ENCODE peak calls at places on chromosomes 1 and 21, in ten cellular contexts. K is right cardiac atrium; F is endothelial cell; G is adipocyte; D is effector CD8-positive, alpha-beta T cell; S is neural crest cell; U is cardiac fibroblast; H is T-helper 1 cell; J is stimulated activated CD4-positive, alpha-beta T cell treated with anti-CD3 and anti-CD28 coated beads, Interleukin-2, amount 100 ng/mL, for 24 hours; V is IMR-90. I is an unnamed sample.

GRCh38 chr1:23423415-23424170 is 955 bp downstream of the TCEA3 start:
- DNase-seq in K (peak; percentile 76), F (no peak), G (peak; percentile 16), D (peak; percentile 5), S (no peak), U (no peak), H (no peak), J (peak; percentile 35), V (no peak), I (no peak)

GRCh38 chr1:198910816-198911215 is 272.0 kb downstream of the PTPRC start:
- DNase-seq in K (no peak), F (no peak), G (no peak), D (no peak), S (no peak), U (no peak), H (no peak), J (no peak), V (no peak), I (no peak)

GRCh38 chr1:20047058-20047457 is 22.9 kb upstream of the PLA2G5 start:
- DNase-seq in K (no peak), F (no peak), G (no peak), D (no peak), S (no peak), U (no peak), H (no peak), J (no peak), V (no peak), I (no peak)

GRCh38 chr1:55773189-55773940 is 558.2 kb upstream of the USP24 start:
- DNase-seq in K (no peak), F (no peak), G (peak; percentile 31), D (no peak), S (no peak), U (peak; percentile 59), H (no peak), J (no peak), V (no peak), I (no peak)

GRCh38 chr21:44664691-44665090 is 2.0 kb downstream of the KRTAP12-2 start:
- DNase-seq in K (no peak), F (no peak), G (no peak), D (no peak), S (no peak), U (no peak), H (no peak), J (no peak), V (no peak), I (no peak)

GRCh38 chr21:35923971-35924370 is 136.4 kb downstream of the SETD4 start:
- DNase-seq in K (no peak), F (no peak), G (no peak), D (no peak), S (no peak), U (no peak), H (no peak), J (no peak), V (no peak), I (no peak)

GRCh38 chr1:113370868-113371267 is 19.4 kb upstream of the MAGI3 start:
- DNase-seq in K (no peak), F (no peak), G (no peak), D (no peak), S (no peak), U (no peak), H (no peak), J (no peak), V (no peak), I (no peak)

GRCh38 chr1:16367258-16367967 is 371 bp downstream of the SZRD1 start:
- DNase-seq in K (peak; percentile 93), F (peak; percentile 69), G (peak; percentile 96), D (peak; percentile 73), S (peak; percentile 60), U (peak; percentile 95), H (peak; percentile 93), J (peak; percentile 87), V (peak; percentile 85), I (peak; percentile 92)

GRCh38 chr21:21096956-21097355 is 98.7 kb downstream of the NCAM2 start:
- DNase-seq in K (no peak), F (no peak), G (peak; percentile 66), D (no peak), S (no peak), U (no peak), H (no peak), J (no peak), V (no peak), I (no peak)

GRCh38 chr1:83026745-83027144 is 972.2 kb downstream of the TTLL7 start:
- DNase-seq in K (no peak), F (no peak), G (peak; percentile 16), D (no peak), S (no peak), U (no peak), H (no peak), J (no peak), V (no peak), I (no peak)

GRCh38 chr21:36697473-36698159 is 1.3 kb upstream of the SIM2 start:
- DNase-seq in K (no peak), F (peak; percentile 50), G (no peak), D (no peak), S (peak; percentile 9), U (no peak), H (no peak), J (no peak), V (no peak), I (no peak)

GRCh38 chr21:29144736-29145353 is 14.4 kb downstream of the MAP3K7CL start:
- DNase-seq in K (no peak), F (no peak), G (peak; percentile 38), D (no peak), S (no peak), U (peak; percentile 55), H (no peak), J (no peak), V (peak; percentile 61), I (no peak)

GRCh38 chr1:235867903-235868469 is 1.3 kb upstream of the LYST start:
- DNase-seq in K (no peak), F (no peak), G (no peak), D (peak; percentile 45), S (no peak), U (no peak), H (peak; percentile 65), J (no peak), V (no peak), I (peak; percentile 76)

GRCh38 chr1:16158025-16158424 is 2.2 kb upstream of the EPHA2 start:
- DNase-seq in K (no peak), F (no peak), G (no peak), D (no peak), S (no peak), U (no peak), H (peak; percentile 63), J (no peak), V (no peak), I (no peak)

GRCh38 chr1:156140879-156141707 is 12.3 kb upstream of the SEMA4A start:
- DNase-seq in K (peak; percentile 80), F (peak; percentile 84), G (peak; percentile 51), D (no peak), S (peak; percentile 66), U (no peak), H (no peak), J (peak; percentile 58), V (peak; percentile 48), I (no peak)

GRCh38 chr1:205356424-205357151 is at the start of gene KLHDC8A:
- DNase-seq in K (no peak), F (no peak), G (no peak), D (no peak), S (peak; percentile 23), U (peak; percentile 54), H (no peak), J (no peak), V (no peak), I (no peak)

GRCh38 chr1:82801151-82801550 is 1000.4 kb downstream of the ADGRL2 start:
- DNase-seq in K (no peak), F (no peak), G (no peak), D (no peak), S (no peak), U (no peak), H (no peak), J (no peak), V (no peak), I (no peak)

GRCh38 chr1:151513626-151514101 is 2.5 kb downstream of the CGN start:
- DNase-seq in K (no peak), F (no peak), G (no peak), D (no peak), S (no peak), U (no peak), H (no peak), J (no peak), V (peak; percentile 22), I (no peak)

GRCh38 chr1:201626629-201627275 is 87.8 kb downstream of the NAV1 start:
- DNase-seq in K (no peak), F (no peak), G (peak; percentile 23), D (no peak), S (no peak), U (no peak), H (no peak), J (no peak), V (no peak), I (no peak)

GRCh38 chr1:92410706-92411105 is 76.0 kb downstream of the GFI1 start:
- DNase-seq in K (no peak), F (no peak), G (no peak), D (no peak), S (no peak), U (no peak), H (peak; percentile 55), J (peak; percentile 29), V (no peak), I (no peak)

GRCh38 chr1:53556657-53557227 is 97.5 kb downstream of the DMRTB1 start:
- DNase-seq in K (peak; percentile 5), F (no peak), G (no peak), D (no peak), S (no peak), U (no peak), H (no peak), J (no peak), V (no peak), I (no peak)

GRCh38 chr1:154154534-154155181 is at the start of gene NUP210L:
- DNase-seq in K (peak; percentile 93), F (peak; percentile 13), G (peak; percentile 28), D (no peak), S (no peak), U (peak; percentile 86), H (no peak), J (no peak), V (peak; percentile 89), I (peak; percentile 20)

GRCh38 chr1:215140135-215140534 is 57.6 kb downstream of the KCNK2 start:
- DNase-seq in K (no peak), F (no peak), G (no peak), D (no peak), S (no peak), U (no peak), H (no peak), J (no peak), V (peak; percentile 9), I (no peak)

GRCh38 chr1:201275266-201275666 is 8.0 kb upstream of the PKP1 start:
- DNase-seq in K (peak; percentile 86), F (no peak), G (peak; percentile 84), D (no peak), S (no peak), U (peak; percentile 81), H (no peak), J (no peak), V (peak; percentile 43), I (no peak)

I was measured in GM06990.